ENCODE peak calls at places on chromosomes 3 and 15, in five cellular contexts. E is HepG2, A is GM12878, M is HEK293T, D is H1. Y is an unnamed sample.

GRCh38 chr3:192514754-192515660 is 212.3 kb downstream of the FGF12 start:
- DNase-seq in E (no peak), A (no peak), M (peak), D (peak), Y (peak)

GRCh38 chr3:112634786-112635541 is 6.0 kb downstream of the CCDC80 start:
- DNase-seq in E (no peak), A (no peak), M (no peak), D (no peak), Y (no peak)

GRCh38 chr15:80902298-80902801 is 87.3 kb downstream of the MESD start:
- DNase-seq in E (no peak), A (no peak), M (no peak), D (no peak), Y (no peak)

GRCh38 chr3:189398656-189399055 is 226.9 kb downstream of the TPRG1 start:
- DNase-seq in E (no peak), A (no peak), M (no peak), D (no peak), Y (no peak)

GRCh38 chr3:149473991-149474819 is at the start of gene TM4SF4:
- DNase-seq in E (peak), A (no peak), M (no peak), D (no peak), Y (no peak)

GRCh38 chr15:72197045-72197459 is 535 bp downstream of the GRAMD2A start:
- DNase-seq in E (no peak), A (no peak), M (no peak), D (peak), Y (no peak)

GRCh38 chr3:155282416-155283091 is 10.9 kb downstream of the STRIT1 start:
- DNase-seq in E (peak), A (no peak), M (no peak), D (no peak), Y (no peak)

GRCh38 chr15:53453253-53454105 is 306.0 kb downstream of the WDR72 start:
- DNase-seq in E (peak), A (no peak), M (no peak), D (no peak), Y (no peak)

GRCh38 chr3:141431411-141432378 is 55.1 kb upstream of the RASA2 start:
- DNase-seq in E (peak), A (no peak), M (no peak), D (no peak), Y (no peak)

GRCh38 chr15:35956066-35956465 is 410.1 kb upstream of the DPH6 start:
- DNase-seq in E (no peak), A (no peak), M (no peak), D (no peak), Y (no peak)

GRCh38 chr15:98121957-98122356 is 161.5 kb downstream of the ARRDC4 start:
- DNase-seq in E (no peak), A (no peak), M (no peak), D (no peak), Y (no peak)

GRCh38 chr3:184237772-184238171 is 8.4 kb downstream of the VWA5B2 start:
- DNase-seq in E (no peak), A (no peak), M (no peak), D (no peak), Y (no peak)

GRCh38 chr3:50154476-50154839 is 666 bp upstream of the SEMA3F start:
- DNase-seq in E (no peak), A (no peak), M (no peak), D (no peak), Y (no peak)

GRCh38 chr3:184175506-184175905 is 851 bp downstream of the AP2M1 start:
- DNase-seq in E (no peak), A (no peak), M (no peak), D (no peak), Y (no peak)

GRCh38 chr3:140723576-140723975 is 45.7 kb downstream of the TRIM42 start:
- DNase-seq in E (no peak), A (no peak), M (no peak), D (no peak), Y (no peak)

GRCh38 chr15:31467361-31467760 is 140.7 kb downstream of the KLF13 start:
- DNase-seq in E (no peak), A (no peak), M (no peak), D (peak), Y (no peak)

GRCh38 chr15:31270767-31271166 is 55.9 kb upstream of the KLF13 start:
- DNase-seq in E (no peak), A (no peak), M (no peak), D (peak), Y (peak)

GRCh38 chr3:178699810-178700209 is 163.6 kb downstream of the KCNMB2 start:
- DNase-seq in E (no peak), A (no peak), M (no peak), D (no peak), Y (no peak)

GRCh38 chr3:153880493-153880892 is 240.7 kb upstream of the ARHGEF26 start:
- DNase-seq in E (no peak), A (no peak), M (no peak), D (no peak), Y (no peak)

GRCh38 chr15:97968380-97968779 is 7.9 kb downstream of the ARRDC4 start:
- DNase-seq in E (no peak), A (no peak), M (no peak), D (no peak), Y (no peak)

GRCh38 chr15:77497108-77497737 is 76.5 kb downstream of the HMG20A start:
- DNase-seq in E (no peak), A (no peak), M (peak), D (peak), Y (no peak)

GRCh38 chr3:157120071-157120892 is 39.7 kb downstream of the CCNL1 start:
- DNase-seq in E (peak), A (no peak), M (no peak), D (no peak), Y (no peak)

GRCh38 chr3:141303481-141304223 is 64.7 kb upstream of the ZBTB38 start:
- DNase-seq in E (peak), A (peak), M (peak), D (peak), Y (peak)

GRCh38 chr3:170132335-170132734 is 49.2 kb downstream of the PHC3 start:
- DNase-seq in E (no peak), A (no peak), M (no peak), D (no peak), Y (no peak)

GRCh38 chr15:44593042-44593736 is 56.2 kb downstream of the EIF3J start:
- DNase-seq in E (no peak), A (no peak), M (no peak), D (no peak), Y (no peak)

GRCh38 chr3:128436214-128436613 is 30.5 kb downstream of the DNAJB8 start:
- DNase-seq in E (no peak), A (no peak), M (no peak), D (no peak), Y (no peak)

GRCh38 chr3:193987186-193987585 is 148.8 kb upstream of the HES1 start:
- DNase-seq in E (no peak), A (no peak), M (no peak), D (no peak), Y (no peak)

GRCh38 chr15:99017322-99017701 is 9.7 kb upstream of the PGPEP1L start:
- DNase-seq in E (no peak), A (no peak), M (no peak), D (no peak), Y (no peak)

GRCh38 chr3:113783463-113783862 is 36.6 kb downstream of the ATP6V1A start:
- DNase-seq in E (no peak), A (no peak), M (no peak), D (no peak), Y (no peak)

GRCh38 chr3:35936571-35936970 is 297.2 kb downstream of the ARPP21 start:
- DNase-seq in E (no peak), A (no peak), M (no peak), D (no peak), Y (no peak)

GRCh38 chr3:149969945-149970715 is 565 bp downstream of the PFN2 start:
- DNase-seq in E (peak), A (peak), M (peak), D (peak), Y (peak)

GRCh38 chr3:159846255-159846654 is 142.4 kb upstream of the IL12A start:
- DNase-seq in E (no peak), A (no peak), M (no peak), D (no peak), Y (no peak)

GRCh38 chr3:132550579-132551305 is 46.3 kb upstream of the ACKR4 start:
- DNase-seq in E (no peak), A (no peak), M (no peak), D (no peak), Y (no peak)

GRCh38 chr15:80638553-80639167 is 56.5 kb upstream of the ABHD17C start:
- DNase-seq in E (no peak), A (no peak), M (no peak), D (peak), Y (no peak)

GRCh38 chr3:110420158-110420641 is 651.4 kb upstream of the NECTIN3 start:
- DNase-seq in E (no peak), A (no peak), M (no peak), D (no peak), Y (no peak)

GRCh38 chr3:139937674-139938279 is 2.8 kb downstream of the CLSTN2 start:
- DNase-seq in E (no peak), A (no peak), M (peak), D (no peak), Y (no peak)

GRCh38 chr3:114674041-114674440 is 380.2 kb downstream of the TIGIT start:
- DNase-seq in E (no peak), A (no peak), M (no peak), D (no peak), Y (no peak)

GRCh38 chr15:31399544-31400171 is 73.0 kb downstream of the KLF13 start:
- DNase-seq in E (no peak), A (no peak), M (no peak), D (no peak), Y (no peak)

GRCh38 chr3:9951126-9951525 is 1.1 kb downstream of the PRRT3 start:
- DNase-seq in E (no peak), A (peak), M (no peak), D (no peak), Y (no peak)

GRCh38 chr3:66583646-66584045 is 82.8 kb upstream of the LRIG1 start:
- DNase-seq in E (no peak), A (no peak), M (no peak), D (no peak), Y (no peak)
- TF ChIP-seq SUZ12 in E (no peak), A (no peak), M (no peak), D (no peak), Y (no peak)

GRCh38 chr15:66955871-66956585 is 109.4 kb upstream of the SMAD3 start:
- DNase-seq in E (no peak), A (no peak), M (no peak), D (no peak), Y (no peak)
- TF ChIP-seq SUZ12 in E (no peak), A (no peak), M (no peak), D (no peak), Y (no peak)

GRCh38 chr15:40790723-40791122 is 16.2 kb upstream of the ZFYVE19 start:
- DNase-seq in E (no peak), A (no peak), M (no peak), D (no peak), Y (no peak)

GRCh38 chr15:40795019-40795418 is 11.9 kb upstream of the ZFYVE19 start:
- DNase-seq in E (no peak), A (no peak), M (no peak), D (no peak), Y (no peak)

GRCh38 chr15:40796041-40796440 is 10.8 kb upstream of the ZFYVE19 start:
- DNase-seq in E (no peak), A (no peak), M (no peak), D (no peak), Y (no peak)

GRCh38 chr15:40792394-40792793 is 14.5 kb upstream of the ZFYVE19 start:
- DNase-seq in E (no peak), A (no peak), M (no peak), D (no peak), Y (no peak)

DNA sequence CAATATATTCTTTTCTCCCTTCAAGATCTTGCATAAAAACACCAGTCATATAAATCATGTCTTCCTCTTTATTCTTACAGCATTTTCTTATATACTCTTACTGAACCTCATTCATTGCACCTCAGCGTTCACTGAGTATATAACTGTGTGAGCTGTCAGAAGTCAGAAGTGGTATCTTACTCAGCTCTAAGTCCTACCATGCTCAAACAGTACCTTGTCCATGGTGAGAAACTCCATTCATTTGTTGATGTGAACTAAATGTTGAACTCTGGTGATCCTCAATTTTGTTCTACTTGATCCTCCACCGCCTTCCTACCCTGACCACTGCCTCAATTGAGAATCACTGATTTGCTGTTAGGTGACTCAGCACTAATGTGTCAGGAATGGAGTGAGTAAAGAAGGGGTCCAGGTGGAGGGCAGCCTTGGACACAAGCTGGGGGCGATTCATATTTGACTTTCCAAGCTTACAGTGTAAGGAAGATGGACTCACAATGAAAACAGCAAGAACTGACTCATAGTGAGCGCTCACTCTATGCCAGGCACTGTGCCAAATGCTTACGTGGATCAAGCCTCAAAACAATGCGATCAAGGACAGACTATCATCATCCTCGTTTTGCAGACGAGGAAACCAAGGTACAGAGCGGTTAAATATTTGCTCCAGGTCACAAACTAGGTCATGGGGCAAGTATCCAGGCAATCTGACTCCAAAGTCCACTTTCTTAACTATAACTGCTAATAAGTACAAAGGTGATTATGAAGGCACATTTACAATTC is 13.5 kb upstream of the ZFYVE19 start:
- DNase-seq in E (peak), A (no peak), M (no peak), D (no peak), Y (no peak)
- TF ChIP-seq SUZ12 in E (no peak), A (no peak), M (no peak), D (no peak), Y (no peak)

GRCh38 chr15:58699769-58700168 is 49.7 kb downstream of the ADAM10 start:
- DNase-seq in E (no peak), A (no peak), M (no peak), D (no peak), Y (no peak)

GRCh38 chr15:58703610-58704009 is 45.9 kb downstream of the ADAM10 start:
- DNase-seq in E (no peak), A (no peak), M (no peak), D (no peak), Y (no peak)

GRCh38 chr15:58701376-58701775 is 48.1 kb downstream of the ADAM10 start:
- DNase-seq in E (no peak), A (no peak), M (no peak), D (no peak), Y (no peak)

GRCh38 chr15:58704155-58704825 is 45.2 kb downstream of the ADAM10 start:
- DNase-seq in E (no peak), A (no peak), M (no peak), D (no peak), Y (no peak)

DNA sequence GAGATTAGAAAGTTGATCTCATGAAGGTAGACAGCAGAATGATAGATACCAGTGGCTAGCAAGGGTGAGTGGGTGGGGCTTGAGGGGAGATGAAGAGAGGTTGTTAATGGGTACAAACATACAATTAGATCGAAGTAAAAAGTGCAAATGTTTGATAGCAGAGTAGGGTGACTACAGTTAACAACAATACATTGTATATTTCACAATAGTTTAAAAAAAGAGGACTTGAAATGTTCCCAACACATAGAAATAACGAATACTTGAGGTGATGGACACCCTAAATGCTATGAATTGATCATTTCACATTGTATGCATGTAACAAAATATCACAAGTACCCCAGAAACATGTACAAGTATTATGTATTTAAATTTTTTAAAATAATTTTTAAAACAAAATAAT is 47.3 kb downstream of the ADAM10 start:
- DNase-seq in E (no peak), A (no peak), M (no peak), D (no peak), Y (no peak)
- TF ChIP-seq SUZ12 in E (no peak), A (no peak), M (no peak), D (no peak), Y (no peak)

Y was measured in NT2/D1.